ENCODE peak calls at places on chromosome 11, in eight cellular contexts. K is Panc1; Y is CD8-positive, alpha-beta T cell; J is CD4-positive, alpha-beta memory T cell; U is heart left ventricle; N is ascending aorta; S is endothelial cell of umbilical vein; I is cardiac muscle cell. W is an unnamed sample.

GRCh38 chr11:118842369-118842768 is 41.3 kb upstream of the CXCR5 start:
- DNase-seq in K (no peak), Y (no peak), J (no peak), U (no peak), N (no peak), S (no peak), I (peak; percentile 27), W (no peak)

GRCh38 chr11:87463486-87464102 is 425.9 kb downstream of the TMEM135 start:
- DNase-seq in K (peak; percentile 17), Y (no peak), J (no peak), U (no peak), N (no peak), S (no peak), I (no peak), W (no peak)

GRCh38 chr11:75388386-75389275 is 10.7 kb upstream of the RPS3 start:
- DNase-seq in K (no peak), Y (peak; percentile 45), J (peak; percentile 76), U (peak; percentile 68), N (peak; percentile 85), S (peak; percentile 92), I (peak; percentile 87), W (peak; percentile 19)

GRCh38 chr11:70547386-70547785 is 149.1 kb downstream of the CTTN start:
- DNase-seq in K (no peak), Y (no peak), J (no peak), U (no peak), N (no peak), S (no peak), I (no peak), W (no peak)

GRCh38 chr11:13208921-13209320 is 68.7 kb upstream of the BMAL1 start:
- DNase-seq in K (no peak), Y (no peak), J (peak; percentile 7), U (no peak), N (no peak), S (no peak), I (peak; percentile 66), W (no peak)

GRCh38 chr11:117009905-117010605 is 88.2 kb downstream of the SIK3 start:
- DNase-seq in K (no peak), Y (no peak), J (no peak), U (no peak), N (no peak), S (no peak), I (no peak), W (no peak)

GRCh38 chr11:20522536-20522935 is 76.9 kb upstream of the SLC6A5 start:
- DNase-seq in K (no peak), Y (no peak), J (no peak), U (no peak), N (no peak), S (no peak), I (no peak), W (no peak)

GRCh38 chr11:19723572-19724342 is 11.1 kb downstream of the NAV2 start:
- DNase-seq in K (no peak), Y (peak; percentile 17), J (peak; percentile 64), U (no peak), N (peak; percentile 88), S (peak; percentile 72), I (peak; percentile 21), W (peak; percentile 8)

GRCh38 chr11:68839953-68840641 is 1.6 kb downstream of the CPT1A start:
- DNase-seq in K (no peak), Y (no peak), J (peak; percentile 38), U (no peak), N (no peak), S (peak; percentile 79), I (peak; percentile 36), W (no peak)

GRCh38 chr11:60121259-60121658 is 32.8 kb downstream of the MS4A2 start:
- DNase-seq in K (no peak), Y (no peak), J (no peak), U (no peak), N (no peak), S (no peak), I (peak; percentile 0), W (no peak)

GRCh38 chr11:34167961-34168360 is 62.5 kb downstream of the NAT10 start:
- DNase-seq in K (no peak), Y (no peak), J (no peak), U (peak; percentile 54), N (no peak), S (no peak), I (no peak), W (no peak)

GRCh38 chr11:64101461-64101860 is 64.5 kb downstream of the MACROD1 start:
- DNase-seq in K (no peak), Y (no peak), J (no peak), U (no peak), N (no peak), S (no peak), I (no peak), W (no peak)

GRCh38 chr11:119210035-119210434 is 3.9 kb downstream of the CBL start:
- DNase-seq in K (no peak), Y (no peak), J (no peak), U (no peak), N (no peak), S (no peak), I (no peak), W (no peak)

GRCh38 chr11:35811783-35812182 is 132.1 kb upstream of the LDLRAD3 start:
- DNase-seq in K (no peak), Y (no peak), J (no peak), U (no peak), N (no peak), S (no peak), I (no peak), W (no peak)

GRCh38 chr11:64084962-64085710 is 49.4 kb downstream of the FLRT1 start:
- DNase-seq in K (no peak), Y (no peak), J (no peak), U (no peak), N (no peak), S (no peak), I (no peak), W (no peak)

DNA sequence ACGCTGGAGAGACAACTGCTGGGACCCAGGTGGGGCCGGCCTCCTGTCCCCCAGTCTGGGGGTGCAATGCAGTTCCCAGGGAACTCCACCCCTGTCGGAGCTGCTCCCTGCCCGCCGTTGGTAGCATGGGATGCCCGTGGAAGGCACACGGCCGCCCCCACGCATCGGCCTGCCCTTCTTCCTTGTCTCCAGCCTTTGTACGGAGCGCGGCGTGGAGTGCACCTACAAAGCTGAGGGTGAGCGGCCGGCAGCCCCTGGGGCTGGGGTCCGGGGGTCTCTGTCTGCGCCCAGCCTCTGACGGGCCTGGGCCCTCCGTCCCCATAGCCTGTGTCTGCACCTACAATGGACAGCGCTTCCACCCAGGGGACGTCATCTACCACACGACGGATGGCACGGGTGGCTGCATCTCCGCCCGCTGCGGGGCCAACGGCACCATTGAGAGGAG is 23.2 kb downstream of the MUC5AC start:
- DNase-seq in K (no peak), Y (no peak), J (no peak), U (peak; percentile 54), N (no peak), S (no peak), I (no peak), W (no peak)
- H3K9me3 ChIP-seq in K (no peaks in the 10 kb centered on the region), Y (no peaks in the 10 kb centered on the region), J (no peaks in the 10 kb centered on the region), U (no peaks in the 10 kb centered on the region), N (no peaks in the 10 kb centered on the region), S (no peaks in the 10 kb centered on the region), I (no peaks in the 10 kb centered on the region), W (no peaks in the 10 kb centered on the region)

GRCh38 chr11:96035031-96035743 is 111.3 kb upstream of the MTMR2 start:
- DNase-seq in K (no peak), Y (no peak), J (no peak), U (no peak), N (no peak), S (no peak), I (peak; percentile 49), W (no peak)

GRCh38 chr11:96033569-96033968 is 109.7 kb upstream of the MTMR2 start:
- DNase-seq in K (no peak), Y (no peak), J (no peak), U (no peak), N (no peak), S (no peak), I (no peak), W (no peak)

GRCh38 chr11:96035744-96036087 is 111.8 kb upstream of the MTMR2 start:
- DNase-seq in K (no peak), Y (no peak), J (no peak), U (no peak), N (no peak), S (no peak), I (no peak), W (no peak)

GRCh38 chr11:96036863-96037262 is 113.0 kb upstream of the MTMR2 start:
- DNase-seq in K (no peak), Y (no peak), J (no peak), U (no peak), N (no peak), S (no peak), I (no peak), W (no peak)

GRCh38 chr11:96033054-96033453 is 109.1 kb upstream of the MTMR2 start:
- DNase-seq in K (no peak), Y (no peak), J (no peak), U (no peak), N (no peak), S (no peak), I (peak; percentile 34), W (no peak)
- H3K9me3 ChIP-seq in K (no peaks in the 10 kb centered on the region), Y (no peaks in the 10 kb centered on the region), J (no peaks in the 10 kb centered on the region), U (no peaks in the 10 kb centered on the region), N (no peaks in the 10 kb centered on the region), S (no peaks in the 10 kb centered on the region), I (no peaks in the 10 kb centered on the region), W (no peaks in the 10 kb centered on the region)

GRCh38 chr11:2609345-2609744 is 90.4 kb downstream of the KCNQ1OT1 start:
- DNase-seq in K (no peak), Y (no peak), J (no peak), U (no peak), N (no peak), S (no peak), I (no peak), W (no peak)

DNA sequence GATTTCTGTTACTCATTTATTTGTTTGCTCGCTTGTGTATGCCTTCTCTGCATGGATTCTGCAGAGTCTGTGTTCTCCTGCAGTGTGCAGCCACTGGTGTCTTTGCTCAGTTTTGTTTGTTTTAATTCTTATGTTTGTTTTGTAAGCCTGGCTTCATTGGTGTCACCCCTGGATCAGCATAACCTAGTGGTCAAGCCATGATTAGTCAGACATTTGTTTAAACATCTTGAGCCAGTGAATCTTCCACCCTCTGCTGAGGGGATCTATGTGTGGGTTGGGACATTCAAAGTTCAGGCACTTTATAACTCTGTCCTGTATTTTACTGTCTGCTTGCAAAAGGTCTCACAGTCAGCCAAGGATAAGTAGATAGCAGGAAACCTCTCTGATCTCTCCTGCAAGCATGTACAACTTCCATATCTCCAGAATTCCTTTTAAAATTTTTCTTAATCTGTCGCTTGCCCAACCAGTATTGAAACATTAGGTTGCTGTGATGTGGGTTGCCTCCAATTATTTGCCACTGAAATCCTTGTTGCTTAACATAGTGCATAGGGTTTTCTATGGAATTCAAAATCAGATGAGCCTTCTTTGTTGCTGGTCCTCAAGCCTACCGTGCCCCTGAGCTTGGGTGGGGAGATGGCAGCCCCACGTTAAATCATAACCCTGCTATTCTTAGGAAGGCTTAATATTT is 86.8 kb downstream of the KCNQ1OT1 start:
- DNase-seq in K (peak; percentile 43), Y (no peak), J (no peak), U (no peak), N (no peak), S (no peak), I (no peak), W (no peak)
- H3K9me3 ChIP-seq in K (no peaks in the 10 kb centered on the region), Y (peaks cover 4% of the 10 kb centered on the region), J (no peaks in the 10 kb centered on the region), U (peaks cover 16% of the 10 kb centered on the region), N (peaks cover 19% of the 10 kb centered on the region), S (no peaks in the 10 kb centered on the region), I (no peaks in the 10 kb centered on the region), W (peaks cover 4% of the 10 kb centered on the region)

DNA sequence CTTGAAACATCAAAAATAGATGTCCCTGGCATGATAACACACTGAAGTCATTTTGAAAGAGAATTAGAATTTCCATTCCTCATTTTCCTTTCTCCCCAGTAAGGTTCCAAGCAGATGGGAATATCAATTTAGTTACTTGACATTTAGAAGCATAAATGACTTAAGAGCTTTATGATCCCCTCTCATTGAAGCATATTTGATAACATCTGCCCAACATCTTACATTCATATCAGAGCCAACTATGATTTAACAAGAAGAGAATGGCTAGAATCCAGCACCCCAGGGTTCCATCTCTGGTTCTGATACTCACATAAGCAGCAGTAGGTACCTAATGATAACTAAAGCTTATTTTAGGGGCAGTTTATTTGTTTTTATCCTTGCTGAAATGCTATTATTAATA is 529.7 kb upstream of the LRRC4C start:
- DNase-seq in K (no peak), Y (no peak), J (no peak), U (no peak), N (no peak), S (no peak), I (no peak), W (no peak)
- H3K9me3 ChIP-seq in K (no peaks in the 10 kb centered on the region), Y (no peaks in the 10 kb centered on the region), J (no peaks in the 10 kb centered on the region), U (no peaks in the 10 kb centered on the region), N (no peaks in the 10 kb centered on the region), S (no peaks in the 10 kb centered on the region), I (no peaks in the 10 kb centered on the region), W (peaks cover 2% of the 10 kb centered on the region)

W was measured in T-helper 17 cell.